ENCODE peak calls at places on chromosomes 11 and 22, in six cellular contexts. Q is H1, U is HCT116, Y is GM12878, W is K562, H is HepG2. X is an unnamed sample.

GRCh38 chr11:59556883-59557205 is 45.5 kb downstream of the OR4D9 start:
- DNase-seq in U (no peak), H (peak), Q (no peak), Y (no peak), W (no peak), X (no peak)

GRCh38 chr11:18046116-18046777 is at the start of gene TPH1:
- DNase-seq in H (no peak), U (no peak), W (peak), Q (peak), Y (no peak), X (no peak)

GRCh38 chr11:13053255-13053917 is 44.3 kb downstream of the RASSF10 start:
- DNase-seq in Q (no peak), Y (no peak), H (no peak), U (no peak), W (no peak), X (no peak)

GRCh38 chr11:130904380-130904779 is 11.9 kb downstream of the SNX19 start:
- DNase-seq in W (no peak), Y (no peak), Q (no peak), H (no peak), U (no peak), X (no peak)

GRCh38 chr11:66116576-66117361 is 46.7 kb downstream of the PACS1 start:
- DNase-seq in W (no peak), Y (no peak), Q (no peak), U (no peak), H (no peak), X (no peak)

GRCh38 chr11:64656797-64657196 is 65.8 kb downstream of the SLC22A12 start:
- DNase-seq in Y (no peak), H (peak), W (peak), Q (no peak), U (no peak), X (peak)

GRCh38 chr11:44978961-44979331 is 28.3 kb upstream of the TP53I11 start:
- DNase-seq in Q (no peak), W (no peak), U (no peak), Y (no peak), H (peak), X (no peak)

GRCh38 chr11:36376315-36376887 is 80.3 kb downstream of the PRR5L start:
- DNase-seq in Q (no peak), H (no peak), U (no peak), Y (no peak), W (no peak), X (no peak)

GRCh38 chr11:68610452-68611116 is 73.8 kb upstream of the GAL start:
- DNase-seq in Y (no peak), H (no peak), U (no peak), W (no peak), Q (no peak), X (no peak)

GRCh38 chr11:75188671-75189070 is 37.8 kb downstream of the SLCO2B1 start:
- DNase-seq in Q (no peak), W (no peak), H (no peak), Y (no peak), U (no peak), X (no peak)

GRCh38 chr11:92340839-92341238 is 116.2 kb downstream of the FAT3 start:
- DNase-seq in H (peak), Q (no peak), Y (no peak), W (peak), U (no peak), X (no peak)

GRCh38 chr11:44470849-44471248 is 94.6 kb upstream of the CD82 start:
- DNase-seq in H (no peak), W (no peak), Q (no peak), U (no peak), Y (no peak), X (no peak)

GRCh38 chr11:46521947-46522681 is 71.7 kb downstream of the AMBRA1 start:
- DNase-seq in H (no peak), W (no peak), Y (no peak), Q (no peak), U (no peak), X (no peak)

GRCh38 chr11:63012450-63013238 is 3.0 kb downstream of the SLC22A8 start:
- DNase-seq in W (no peak), Y (no peak), U (no peak), H (peak), Q (no peak), X (no peak)

GRCh38 chr22:38467904-38468760 is at the start of gene KDELR3:
- DNase-seq in Y (no peak), W (peak), H (no peak), Q (no peak), U (peak), X (no peak)

GRCh38 chr11:13440100-13440855 is 22.7 kb downstream of the BTBD10 start:
- DNase-seq in Q (no peak), H (no peak), U (peak), W (no peak), Y (no peak), X (no peak)

GRCh38 chr11:108592591-108593213 is 866 bp downstream of the EXPH5 start:
- DNase-seq in H (no peak), W (peak), Q (no peak), U (no peak), Y (no peak), X (no peak)

GRCh38 chr11:22203281-22203680 is 10.4 kb downstream of the ANO5 start:
- DNase-seq in Y (no peak), W (no peak), H (no peak), Q (no peak), U (no peak), X (no peak)

GRCh38 chr11:100630898-100631297 is 56.2 kb upstream of the ARHGAP42 start:
- DNase-seq in Q (no peak), H (no peak), U (no peak), W (no peak), Y (no peak), X (no peak)

GRCh38 chr22:25629613-25630012 is 65.1 kb downstream of the GRK3 start:
- DNase-seq in Y (no peak), U (no peak), H (no peak), W (no peak), Q (no peak), X (no peak)

GRCh38 chr11:98061858-98062257 is 958.9 kb upstream of the CNTN5 start:
- DNase-seq in Y (no peak), W (no peak), Q (no peak), H (no peak), U (no peak), X (no peak)

GRCh38 chr11:78168539-78169477 is 19.6 kb downstream of the KCTD21 start:
- DNase-seq in H (peak), Y (no peak), Q (no peak), U (no peak), W (peak), X (no peak)

GRCh38 chr11:102177974-102178631 is 67.9 kb downstream of the YAP1 start:
- DNase-seq in Y (no peak), Q (no peak), U (peak), H (peak), W (no peak), X (no peak)

GRCh38 chr11:123384116-123384515 is 46.0 kb upstream of the GRAMD1B start:
- DNase-seq in Q (no peak), U (no peak), H (no peak), W (no peak), Y (no peak), X (no peak)

GRCh38 chr11:105137286-105137685 is 2.3 kb downstream of the CARD18 start:
- DNase-seq in Y (no peak), U (no peak), W (no peak), Q (no peak), H (no peak), X (no peak)

GRCh38 chr11:120525285-120526085 is 13.9 kb downstream of the GRIK4 start:
- DNase-seq in Q (no peak), U (no peak), H (no peak), W (no peak), Y (no peak), X (no peak)

GRCh38 chr11:68057807-68058206 is 19.0 kb downstream of the TCIRG1 start:
- DNase-seq in H (no peak), U (no peak), Q (no peak), W (no peak), Y (no peak), X (no peak)

GRCh38 chr11:86769219-86769618 is 31.1 kb upstream of the PRSS23 start:
- DNase-seq in H (no peak), Y (no peak), W (no peak), Q (no peak), U (no peak), X (no peak)

GRCh38 chr11:72422414-72422813 is 11.9 kb downstream of the CLPB start:
- DNase-seq in H (peak), U (no peak), Q (no peak), Y (no peak), W (no peak), X (no peak)

GRCh38 chr11:36155770-36156485 is 133.3 kb downstream of the COMMD9 start:
- DNase-seq in Y (no peak), Q (no peak), U (no peak), W (no peak), H (no peak), X (no peak)

GRCh38 chr11:102451693-102452460 is 688 bp downstream of the TMEM123 start:
- DNase-seq in Y (no peak), U (no peak), W (peak), H (peak), Q (no peak), X (no peak)

GRCh38 chr11:23336961-23337360 is 476.7 kb upstream of the CCDC179 start:
- DNase-seq in Y (no peak), W (no peak), H (no peak), U (no peak), Q (no peak), X (no peak)

GRCh38 chr22:29859976-29860766 is 22.1 kb upstream of the ASCC2 start:
- DNase-seq in Y (no peak), W (no peak), H (no peak), U (no peak), Q (no peak), X (no peak)

GRCh38 chr11:134224710-134225662 is 515 bp downstream of the VPS26B start:
- DNase-seq in H (peak), W (peak), Q (no peak), Y (no peak), U (no peak), X (no peak)

GRCh38 chr11:85776951-85777602 is 33.9 kb downstream of the SYTL2 start:
- DNase-seq in H (peak), Y (no peak), W (no peak), U (no peak), Q (no peak), X (no peak)

DNA sequence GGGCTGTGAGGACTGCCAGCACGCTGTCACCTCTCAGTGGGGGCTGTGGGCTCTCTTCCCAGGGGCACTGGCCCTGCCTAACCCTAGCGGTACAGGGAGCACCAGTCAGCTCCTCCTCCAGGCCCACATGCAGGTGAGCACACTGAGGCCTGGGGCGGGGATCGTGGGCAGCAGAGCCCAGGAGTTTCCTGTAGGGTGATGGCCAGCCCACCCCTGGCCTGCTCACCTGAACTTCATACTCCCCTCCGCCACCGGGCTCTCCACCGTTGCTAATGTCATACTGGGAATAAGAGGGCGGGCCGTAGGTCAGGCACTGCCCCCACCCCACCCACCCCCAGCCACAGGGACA is 10.0 kb upstream of the TREH start:
- DNase-seq in Y (no peak), W (no peak), U (no peak), H (no peak), Q (peak), X (no peak)
- H3K9ac ChIP-seq in Y (no peak), W (peak), U (peak), H (peak), Q (no peak), X (no peak)

GRCh38 chr22:27238935-27239510 is 562.5 kb downstream of the MN1 start:
- DNase-seq in H (no peak), Y (no peak), U (no peak), Q (no peak), W (peak), X (no peak)
- TF ChIP-seq ZNF274 in H (no peak), Y (no peak), U (no peak), Q (no peak), W (no peak), X (no peak)

GRCh38 chr11:111917312-111917711 is 1.4 kb upstream of the C11orf52 start:
- DNase-seq in H (no peak), U (no peak), W (no peak), Q (no peak), Y (no peak), X (no peak)

GRCh38 chr11:111913997-111914396 is 1.5 kb downstream of the HSPB2 start:
- DNase-seq in U (no peak), Y (no peak), H (peak), Q (no peak), W (no peak), X (no peak)

GRCh38 chr11:111917788-111918187 is 925 bp upstream of the C11orf52 start:
- DNase-seq in H (peak), Q (no peak), U (no peak), Y (no peak), W (no peak), X (no peak)

GRCh38 chr11:111918390-111919256 is at the start of gene C11orf52:
- DNase-seq in Y (no peak), H (peak), U (peak), W (peak), Q (peak), X (no peak)

GRCh38 chr11:111916768-111917167 is 1.9 kb upstream of the C11orf52 start:
- DNase-seq in U (no peak), Q (no peak), W (no peak), H (no peak), Y (no peak), X (no peak)
- H3K9ac ChIP-seq in U (no peak), Q (no peak), W (no peak), H (no peak), Y (no peak), X (no peak)

GRCh38 chr11:1219836-1220810 is 2.7 kb upstream of the MUC5B start:
- DNase-seq in U (no peak), Q (no peak), Y (no peak), H (peak), W (no peak), X (no peak)

GRCh38 chr11:1220941-1221721 is 1.7 kb upstream of the MUC5B start:
- DNase-seq in Q (no peak), H (no peak), U (no peak), W (no peak), Y (no peak), X (no peak)

GRCh38 chr11:1223346-1224108 is 661 bp downstream of the MUC5B start:
- DNase-seq in H (no peak), Q (no peak), W (no peak), Y (no peak), U (no peak), X (no peak)

GRCh38 chr11:1222491-1223345 is at the start of gene MUC5B:
- DNase-seq in H (no peak), W (no peak), U (no peak), Y (no peak), Q (no peak), X (no peak)

DNA sequence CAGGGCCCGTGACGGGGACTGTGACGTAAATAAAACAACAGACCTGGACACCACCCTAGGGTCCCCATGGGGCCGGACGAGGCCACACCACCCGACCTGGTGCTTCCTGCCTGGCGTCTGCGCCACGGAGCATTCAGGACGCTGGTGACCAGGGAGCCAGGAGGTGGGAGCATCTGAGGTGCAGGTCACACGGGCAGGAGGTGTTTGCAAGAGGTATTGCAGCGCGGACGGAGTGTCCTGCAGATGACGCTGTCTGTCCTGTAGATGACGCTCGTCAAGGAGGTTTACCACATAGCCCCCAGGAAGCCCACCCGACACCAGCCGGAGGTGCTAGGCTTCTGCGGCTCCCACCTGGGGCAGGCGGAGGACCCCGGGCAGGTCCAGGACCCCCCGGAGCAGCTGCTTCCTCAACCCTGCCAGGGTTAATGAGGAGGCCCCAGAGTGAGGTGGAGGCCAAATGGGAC is 986 bp upstream of the MUC5B start:
- DNase-seq in U (no peak), W (no peak), Y (no peak), H (no peak), Q (no peak), X (no peak)
- TF ChIP-seq ZNF274 in U (no peak), W (no peak), Y (no peak), H (no peak), Q (no peak), X (no peak)

GRCh38 chr11:83072689-83073242 is 1.1 kb upstream of the RAB30 start:
- DNase-seq in U (no peak), W (no peak), Y (no peak), H (no peak), Q (no peak), X (no peak)

GRCh38 chr11:83073248-83073647 is 1.6 kb upstream of the RAB30 start:
- DNase-seq in U (no peak), W (no peak), H (no peak), Y (no peak), Q (no peak), X (no peak)

GRCh38 chr11:83070044-83070877 is 1.4 kb downstream of the RAB30 start:
- DNase-seq in Y (no peak), U (no peak), Q (no peak), W (peak), H (no peak), X (peak)

GRCh38 chr11:83070878-83071640 is 638 bp downstream of the RAB30 start:
- DNase-seq in U (no peak), Y (no peak), W (peak), H (no peak), Q (no peak), X (peak)

DNA sequence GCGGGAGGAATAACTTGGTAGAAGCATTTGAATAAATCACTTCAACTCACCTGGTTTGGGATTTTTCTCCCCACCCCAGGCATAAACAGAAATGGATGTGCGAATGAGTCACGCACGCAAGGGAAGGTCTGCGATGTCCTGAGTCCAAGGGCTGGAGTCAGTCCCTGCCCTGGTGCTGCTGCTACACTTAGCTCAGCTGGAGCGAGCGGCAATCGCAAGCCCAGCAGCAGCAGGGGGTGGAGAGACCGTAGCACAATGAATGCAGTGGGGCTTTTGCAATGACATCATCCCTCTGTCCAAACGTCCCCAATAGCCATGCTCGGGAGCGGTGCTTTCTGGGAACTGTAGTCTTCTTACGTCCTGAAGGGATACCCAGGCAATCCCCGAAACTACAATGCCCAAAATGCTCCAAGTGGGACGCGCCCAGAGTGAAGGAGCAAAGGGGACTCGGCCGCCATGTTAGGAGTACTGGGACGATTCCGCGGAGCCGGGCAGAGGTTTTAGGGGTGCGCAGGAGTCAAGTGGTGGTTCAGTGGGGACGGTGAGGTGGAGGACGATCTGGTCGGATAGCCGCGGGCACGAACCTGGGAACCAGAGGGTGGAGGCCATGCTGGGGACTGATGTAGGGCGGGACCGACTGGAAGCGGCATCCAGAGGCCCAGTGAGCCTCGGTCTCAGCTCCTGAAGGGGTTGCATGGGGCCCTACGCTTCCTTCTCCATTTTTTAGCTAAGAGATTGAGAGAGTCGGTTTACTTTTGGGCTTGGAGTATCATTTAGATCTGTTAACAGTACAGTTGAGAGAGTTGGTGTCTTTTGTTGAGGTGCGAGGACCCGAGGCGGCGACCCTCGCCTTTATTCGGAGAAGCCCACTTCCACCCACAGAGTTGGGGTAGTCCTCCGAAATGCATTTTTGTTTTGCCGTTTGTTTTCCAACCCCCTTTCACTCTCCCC is at the start of gene RAB30:
- DNase-seq in W (peak), Y (peak), H (peak), Q (peak), U (peak), X (peak)
- H3K9ac ChIP-seq in W (peak), Y (peak), H (peak), Q (peak), U (peak), X (peak)

GRCh38 chr22:49953027-49953679 is 7.4 kb upstream of the PIM3 start:
- DNase-seq in U (no peak), H (no peak), Q (no peak), W (no peak), Y (no peak), X (no peak)

GRCh38 chr22:49953680-49954344 is 6.8 kb upstream of the PIM3 start:
- DNase-seq in W (no peak), Y (no peak), U (no peak), Q (no peak), H (no peak), X (no peak)

GRCh38 chr22:49954991-49955580 is 5.5 kb upstream of the PIM3 start:
- DNase-seq in Y (no peak), U (no peak), W (no peak), Q (no peak), H (no peak), X (no peak)

GRCh38 chr22:49955581-49956417 is 4.8 kb upstream of the PIM3 start:
- DNase-seq in W (no peak), H (no peak), Q (no peak), U (no peak), Y (no peak), X (no peak)

GRCh38 chr22:49954354-49954753 is 6.2 kb upstream of the PIM3 start:
- DNase-seq in H (no peak), U (no peak), W (no peak), Q (no peak), Y (no peak), X (no peak)
- TF ChIP-seq ZNF274 in H (no peak), U (no peak), W (no peak), Q (no peak), Y (no peak), X (no peak)

DNA sequence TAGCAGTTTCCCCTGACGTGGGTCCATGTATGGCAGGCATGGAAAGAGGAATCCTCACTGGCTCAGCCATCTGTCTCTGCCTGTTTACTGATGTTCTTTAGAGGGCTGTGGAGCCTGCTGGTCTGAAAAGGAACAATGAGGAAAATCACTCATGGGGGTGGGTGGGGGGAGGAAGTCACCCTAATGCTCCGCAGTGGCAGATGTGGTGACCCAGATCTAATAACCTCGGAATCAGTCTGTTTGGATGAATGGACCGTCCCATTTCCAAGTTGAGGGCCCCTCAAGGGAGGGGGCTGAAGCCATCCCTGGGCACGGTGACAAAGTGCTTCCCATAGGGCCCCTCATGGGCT is 4.4 kb downstream of the BCR start:
- DNase-seq in U (no peak), H (no peak), Y (no peak), Q (no peak), W (no peak), X (no peak)
- H3K9ac ChIP-seq in U (no peak), H (peak), Y (peak), Q (no peak), W (peak), X (peak)